ENCODE peak calls at places on chromosomes 1 and 21, in four cellular contexts. V is adrenal gland, X is Peyer's patch, Y is heart left ventricle. A is an unnamed sample.

GRCh38 chr1:59393211-59394180 is 96.6 kb downstream of the FGGY start:
- DNase-seq in X (no peak), Y (peak; percentile 87), V (peak; percentile 76), A (peak; percentile 93)

GRCh38 chr1:41618871-41619270 is 134.4 kb upstream of the EDN2 start:
- DNase-seq in V (no peak), Y (no peak), X (no peak), A (peak; percentile 47)

GRCh38 chr21:41280115-41280919 is 36.3 kb upstream of the FAM3B start:
- DNase-seq in X (no peak), V (no peak), Y (no peak), A (no peak)

GRCh38 chr1:6519935-6520621 is 28.6 kb upstream of the PLEKHG5 start:
- DNase-seq in Y (no peak), V (peak; percentile 79), X (no peak), A (no peak)

GRCh38 chr1:219938706-219939105 is 10.3 kb upstream of the SLC30A10 start:
- DNase-seq in V (peak; percentile 65), X (no peak), Y (no peak), A (no peak)

GRCh38 chr1:39044762-39045161 is 18.6 kb downstream of the NDUFS5 start:
- DNase-seq in Y (no peak), X (no peak), V (no peak), A (no peak)

GRCh38 chr1:62906428-62906886 is 122.5 kb downstream of the ATG4C start:
- DNase-seq in X (no peak), V (no peak), Y (no peak), A (no peak)

GRCh38 chr1:155193275-155193990 is 14.3 kb downstream of the THBS3 start:
- DNase-seq in Y (peak; percentile 84), X (peak; percentile 89), V (peak; percentile 84), A (no peak)

GRCh38 chr1:16351449-16351993 is 759 bp downstream of the FBXO42 start:
- DNase-seq in X (no peak), V (no peak), Y (no peak), A (no peak)

GRCh38 chr1:206606867-206607266 is 5.4 kb downstream of the EIF2D start:
- DNase-seq in X (no peak), V (no peak), Y (no peak), A (no peak)

GRCh38 chr1:237235080-237235479 is 193.1 kb downstream of the RYR2 start:
- DNase-seq in Y (peak; percentile 27), X (no peak), V (no peak), A (no peak)

GRCh38 chr1:154502066-154502741 is at the start of the genes SHE and TDRD10:
- DNase-seq in V (peak; percentile 57), Y (peak; percentile 67), X (peak; percentile 57), A (no peak)

GRCh38 chr1:59645893-59646292 is 168.9 kb upstream of the HOOK1 start:
- DNase-seq in V (no peak), X (no peak), Y (no peak), A (no peak)

GRCh38 chr21:25733859-25734653 is 648 bp downstream of the ATP5PF start:
- DNase-seq in Y (peak; percentile 30), X (no peak), V (peak; percentile 44), A (no peak)

GRCh38 chr1:159009704-159010361 is at the start of gene IFI16:
- DNase-seq in X (no peak), Y (peak; percentile 73), V (peak; percentile 50), A (no peak)
- TF ChIP-seq POLR2A in X (peak; percentile 42), Y (no peak), V (peak; percentile 86), A (peak; percentile 74)

GRCh38 chr1:156813298-156813697 is 3.4 kb downstream of the SH2D2A start:
- DNase-seq in Y (no peak), X (no peak), V (no peak), A (no peak)
- H3K4me3 ChIP-seq in Y (peak overlapping the region; percentile 60), X (peak overlapping the region; percentile 48), V (no peak overlapping the region), A (peak overlapping the region; percentile 43)

GRCh38 chr1:81880781-81881180 is 80.0 kb downstream of the ADGRL2 start:
- DNase-seq in V (no peak), Y (no peak), X (no peak), A (no peak)
- H3K27ac ChIP-seq in V (no peak overlapping the region), Y (no peak overlapping the region), X (no peak overlapping the region), A (no peak overlapping the region)

DNA sequence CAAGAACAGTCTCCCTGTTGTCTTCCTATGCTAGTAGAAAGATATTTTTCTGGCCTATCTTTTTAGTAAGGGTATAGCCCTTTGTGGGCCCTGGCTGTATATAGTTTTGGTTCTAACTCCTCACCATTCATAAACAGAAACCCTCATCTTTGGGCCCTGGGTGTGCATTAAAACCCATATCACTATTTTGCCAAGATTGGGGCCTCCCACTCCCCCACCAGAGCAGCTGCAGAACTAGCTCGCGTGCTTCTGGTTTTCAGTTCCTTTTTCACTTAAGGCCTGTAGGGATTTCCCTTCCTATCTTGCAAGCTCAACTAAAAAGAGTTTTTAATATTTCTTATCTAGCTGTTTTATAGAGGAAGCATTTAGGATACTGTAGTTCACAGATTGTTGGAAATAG is 106.4 kb downstream of the RGL1 start:
- DNase-seq in Y (no peak), X (no peak), V (no peak), A (no peak)
- TF ChIP-seq POLR2A in Y (no peak), X (no peak), V (no peak), A (no peak)

DNA sequence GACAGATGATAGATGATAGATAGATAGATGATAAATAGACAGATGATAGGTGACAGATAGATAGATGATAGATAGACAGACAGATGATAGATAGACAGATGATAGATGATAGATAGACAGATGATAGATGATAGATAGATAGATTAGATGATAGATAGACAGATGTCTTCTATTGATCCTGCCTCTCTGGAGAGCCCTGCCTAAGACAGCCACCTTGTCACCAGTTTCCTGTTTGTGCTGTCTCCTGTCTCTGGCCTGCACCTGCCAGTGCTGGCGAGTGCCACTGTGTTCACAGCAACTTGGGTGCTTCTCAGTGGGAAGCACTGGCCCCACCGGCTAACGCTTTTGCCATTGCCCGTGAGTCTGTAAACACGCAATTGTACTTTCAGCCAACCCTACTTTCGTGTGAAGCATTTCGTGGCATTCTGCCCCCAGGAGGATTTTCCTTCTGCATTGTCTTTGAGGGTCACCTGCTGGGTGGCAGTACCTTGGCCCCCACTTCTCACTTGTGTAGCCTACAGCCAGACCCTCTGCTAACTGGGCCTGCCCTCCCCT is 23.5 kb upstream of the PDE9A start:
- DNase-seq in Y (no peak), V (no peak), X (no peak), A (no peak)
- H3K4me3 ChIP-seq in Y (no peak overlapping the region), V (no peak overlapping the region), X (no peak overlapping the region), A (no peak overlapping the region)

GRCh38 chr1:31575373-31576140 is 758 bp upstream of the TINAGL1 start:
- DNase-seq in X (peak; percentile 79), Y (no peak), V (no peak), A (no peak)
- H3K27ac ChIP-seq in X (peak overlapping the region; percentile 91), Y (peak overlapping the region; percentile 92), V (peak overlapping the region; percentile 83), A (peak overlapping the region; percentile 74)

A was measured in vagina.